ENCODE peak calls at places on chromosomes 16 and 17, in ten cellular contexts. I, C, Z, K, F, Y, N, A, V and E are unnamed samples.

GRCh38 chr17:34579979-34580684 is 750 bp downstream of the TMEM132E start:
- DNase-seq in A (no peak), Y (peak; percentile 75), N (peak; percentile 43), K (no peak), V (no peak), F (no peak), I (no peak), C (peak; percentile 78), Z (no peak), E (no peak)

GRCh38 chr17:55418369-55419268 is 3.0 kb downstream of the MMD start:
- DNase-seq in A (no peak), N (no peak), C (no peak), V (no peak), Y (no peak), I (no peak), F (no peak), Z (no peak), K (no peak), E (no peak)

GRCh38 chr17:75889454-75889853 is 7.3 kb downstream of the TRIM65 start:
- DNase-seq in A (no peak), I (no peak), K (no peak), C (no peak), V (no peak), F (no peak), Z (no peak), N (no peak), Y (no peak), E (no peak)

GRCh38 chr17:80345321-80345720 is 69.6 kb upstream of the ENDOV start:
- DNase-seq in N (no peak), A (no peak), K (no peak), Z (no peak), C (no peak), I (no peak), Y (no peak), V (no peak), F (no peak), E (no peak)

GRCh38 chr17:67566656-67567055 is 151.1 kb upstream of the NOL11 start:
- DNase-seq in I (no peak), V (no peak), Z (no peak), C (no peak), N (no peak), A (no peak), F (no peak), K (no peak), Y (no peak), E (peak; percentile 14)

GRCh38 chr17:59783221-59784016 is 76.0 kb downstream of the VMP1 start:
- DNase-seq in Y (no peak), I (no peak), K (no peak), V (no peak), C (no peak), N (no peak), Z (no peak), A (no peak), F (no peak), E (no peak)

GRCh38 chr17:69084911-69085310 is 24.2 kb upstream of the ABCA9 start:
- DNase-seq in N (peak; percentile 25), A (no peak), I (no peak), F (no peak), V (no peak), K (no peak), C (peak; percentile 38), Z (no peak), Y (peak; percentile 68), E (no peak)

GRCh38 chr17:67657596-67657995 is 60.1 kb upstream of the NOL11 start:
- DNase-seq in V (no peak), K (no peak), A (no peak), Y (no peak), Z (no peak), N (no peak), I (no peak), C (no peak), F (no peak), E (no peak)

GRCh38 chr16:78194948-78195347 is 95.5 kb downstream of the WWOX start:
- DNase-seq in V (no peak), A (no peak), F (no peak), C (no peak), N (no peak), K (no peak), Y (no peak), Z (no peak), I (no peak), E (no peak)

GRCh38 chr17:29713626-29714025 is 90.9 kb upstream of the CORO6 start:
- DNase-seq in K (no peak), V (no peak), Y (no peak), N (no peak), A (no peak), F (no peak), C (no peak), Z (no peak), I (no peak), E (no peak)

GRCh38 chr17:32741381-32741780 is 135.5 kb downstream of the MYO1D start:
- DNase-seq in A (no peak), N (no peak), Y (no peak), Z (no peak), K (no peak), C (no peak), F (no peak), V (no peak), I (no peak), E (no peak)

GRCh38 chr17:75998327-75998795 is 2.3 kb upstream of the CDK3 start:
- DNase-seq in C (no peak), Y (no peak), K (no peak), A (no peak), Z (no peak), F (no peak), V (no peak), I (no peak), N (no peak), E (no peak)

GRCh38 chr17:7888184-7888920 is at the start of gene CHD3:
- DNase-seq in Y (peak; percentile 31), C (no peak), A (no peak), F (no peak), N (peak; percentile 62), I (no peak), K (peak; percentile 61), Z (peak; percentile 65), V (no peak), E (peak; percentile 77)

GRCh38 chr17:7887482-7888183 is 956 bp upstream of the CHD3 start:
- DNase-seq in Z (peak; percentile 95), V (peak; percentile 95), I (peak; percentile 91), Y (peak; percentile 88), A (peak; percentile 93), F (peak; percentile 92), N (peak; percentile 95), K (peak; percentile 95), C (peak; percentile 96), E (peak; percentile 92)

GRCh38 chr17:7885357-7886226 is 3.0 kb upstream of the CHD3 start:
- DNase-seq in K (peak; percentile 39), V (peak; percentile 77), I (peak; percentile 62), C (peak; percentile 84), F (peak; percentile 68), Z (peak; percentile 67), A (peak; percentile 45), Y (peak; percentile 84), N (peak; percentile 53), E (peak; percentile 77)

GRCh38 chr17:7886227-7887037 is 2.2 kb upstream of the CHD3 start:
- DNase-seq in N (peak; percentile 57), F (peak; percentile 55), C (no peak), A (peak; percentile 30), Y (peak; percentile 59), I (peak; percentile 61), K (peak; percentile 54), V (no peak), Z (peak; percentile 65), E (peak; percentile 79)

DNA sequence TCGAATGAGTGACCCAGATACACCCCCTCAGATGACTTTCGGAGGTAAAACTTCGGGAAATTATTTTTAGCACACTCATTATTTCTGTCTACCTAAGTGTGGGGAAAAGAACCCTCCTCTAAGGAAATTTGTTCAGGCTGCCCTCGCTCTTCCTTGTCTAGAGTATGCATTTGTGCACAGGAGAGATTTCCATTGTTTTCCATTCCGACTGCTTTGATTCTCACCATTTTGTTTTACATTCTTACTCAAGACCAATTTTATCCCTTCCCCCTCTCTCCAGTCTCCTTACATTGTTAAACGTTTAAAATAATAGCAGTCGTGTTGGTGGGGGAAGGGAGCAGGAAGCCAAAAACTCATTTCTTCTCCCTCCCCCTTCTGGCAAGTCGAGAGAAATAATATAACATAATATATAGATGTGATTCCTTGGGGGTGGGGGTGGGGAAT is 1.5 kb upstream of the CHD3 start:
- DNase-seq in A (no peak), N (no peak), K (no peak), C (no peak), Y (peak; percentile 8), F (no peak), Z (no peak), I (no peak), V (no peak), E (no peak)
- TF ChIP-seq CTCF in A (no peak), N (no peak), K (no peak), C (no peak), Y (no peak), F (no peak), Z (no peak), I (no peak), V (no peak), E (no peak)

DNA sequence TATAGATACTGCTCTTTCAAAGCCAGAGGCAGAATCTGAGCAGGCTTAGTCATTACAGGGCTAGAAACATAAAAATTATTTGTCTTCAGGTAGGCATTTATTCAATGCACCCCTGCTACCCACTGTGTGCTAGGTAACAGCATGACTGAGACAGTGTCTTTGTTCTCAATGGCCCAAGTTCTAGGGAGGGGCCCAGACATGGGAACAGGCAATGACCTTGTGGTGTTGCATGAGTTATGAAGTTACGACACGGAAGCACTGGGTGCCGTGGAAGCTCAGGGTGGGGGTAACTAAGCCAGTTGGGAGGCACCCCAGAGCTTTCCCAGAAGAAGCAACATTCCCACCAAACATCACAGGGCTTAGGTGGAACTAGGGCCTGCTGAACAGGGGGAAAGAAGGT is 87.0 kb downstream of the CPPED1 start:
- DNase-seq in Z (no peak), A (no peak), F (no peak), I (no peak), C (no peak), N (no peak), K (no peak), Y (no peak), V (no peak), E (no peak)
- H3K27ac ChIP-seq in Z (no peak overlapping the region), A (no peak overlapping the region), F (no peak overlapping the region), I (no peak overlapping the region), C (no peak overlapping the region), N (no peak overlapping the region), K (no peak overlapping the region), Y (no peak overlapping the region), V (no peak overlapping the region), E (no peak overlapping the region)

GRCh38 chr16:71431991-71432390 is 9.9 kb downstream of the TLE7 start:
- DNase-seq in V (no peak), N (no peak), I (no peak), Y (no peak), K (no peak), F (no peak), A (no peak), Z (no peak), C (no peak), E (no peak)
- TF ChIP-seq CTCF in V (no peak), N (no peak), I (no peak), Y (no peak), K (no peak), F (no peak), A (no peak), Z (no peak), C (no peak), E (no peak)

DNA sequence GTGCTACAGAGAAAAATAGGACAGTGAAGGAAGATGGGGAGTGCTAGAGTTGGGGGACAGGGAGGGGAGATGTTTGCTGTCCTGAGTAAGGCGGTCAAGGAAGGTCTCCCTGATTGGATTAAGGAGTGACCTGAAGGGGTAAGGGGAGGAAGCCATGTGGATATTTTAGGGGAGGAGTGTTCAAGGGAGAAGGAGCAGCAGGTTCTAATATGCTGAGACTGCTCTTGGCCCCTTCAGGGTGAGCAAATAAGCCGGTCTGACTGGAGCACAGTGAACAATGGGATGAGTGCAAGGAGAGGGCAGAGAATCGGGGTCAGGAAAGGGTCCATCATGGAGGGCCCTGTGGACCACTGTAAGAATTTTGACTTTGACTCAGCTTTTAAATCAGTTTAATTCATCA is 188.8 kb downstream of the IRX3 start:
- DNase-seq in C (no peak), A (no peak), N (no peak), Z (no peak), K (no peak), F (no peak), V (no peak), I (no peak), Y (no peak), E (no peak)
- H3K27ac ChIP-seq in C (no peak overlapping the region), A (no peak overlapping the region), N (no peak overlapping the region), Z (no peak overlapping the region), K (no peak overlapping the region), F (no peak overlapping the region), V (no peak overlapping the region), I (no peak overlapping the region), Y (no peak overlapping the region), E (no peak overlapping the region)